ENCODE peak calls at places on chromosome 10, in six cellular contexts. X is PC-9, S is SK-N-SH, M is PC-3, H is HCT116, Z is GM23338. C is an unnamed sample.

GRCh38 chr10:47309403-47310089 is 9.5 kb downstream of the GDF10 start:
- DNase-seq in X (no peak), S (peak; percentile 58), M (peak; percentile 9), H (no peak), Z (peak; percentile 74), C (no peak)

GRCh38 chr10:107859065-107859464 is 694.6 kb upstream of the SORCS1 start:
- DNase-seq in X (no peak), S (no peak), M (no peak), H (no peak), Z (no peak), C (no peak)

GRCh38 chr10:123840714-123841113 is 50.9 kb downstream of the CPXM2 start:
- DNase-seq in X (no peak), S (no peak), M (no peak), H (no peak), Z (no peak), C (no peak)

GRCh38 chr10:47020491-47020890 is 109.3 kb downstream of the PTPN20 start:
- DNase-seq in X (no peak), S (no peak), M (no peak), H (no peak), Z (no peak), C (no peak)

GRCh38 chr10:92830478-92831389 is 17.6 kb upstream of the EXOC6 start:
- DNase-seq in X (no peak), S (no peak), M (no peak), H (no peak), Z (no peak), C (peak; percentile 74)

GRCh38 chr10:129761981-129762956 is 201.8 kb downstream of the EBF3 start:
- DNase-seq in X (no peak), S (no peak), M (no peak), H (no peak), Z (no peak), C (no peak)

GRCh38 chr10:22476601-22477364 is 131.5 kb downstream of the SPAG6 start:
- DNase-seq in X (no peak), S (no peak), M (no peak), H (no peak), Z (peak; percentile 64), C (no peak)

GRCh38 chr10:97534746-97535367 is 36.1 kb downstream of the UBTD1 start:
- DNase-seq in X (no peak), S (peak; percentile 62), M (peak; percentile 42), H (no peak), Z (peak; percentile 84), C (peak; percentile 68)

GRCh38 chr10:97196213-97197029 is 10.7 kb upstream of the SLIT1 start:
- DNase-seq in X (peak; percentile 15), S (peak; percentile 90), M (peak; percentile 66), H (peak; percentile 45), Z (peak; percentile 98), C (peak; percentile 81)

GRCh38 chr10:119030421-119031250 is 1.1 kb downstream of the NANOS1 start:
- DNase-seq in X (peak; percentile 34), S (peak; percentile 77), M (peak; percentile 52), H (peak; percentile 64), Z (peak; percentile 79), C (peak; percentile 91)

GRCh38 chr10:19983880-19984279 is 167.6 kb downstream of the PLXDC2 start:
- DNase-seq in X (no peak), S (no peak), M (no peak), H (no peak), Z (no peak), C (no peak)

GRCh38 chr10:19302117-19302516 is 253.5 kb downstream of the MALRD1 start:
- DNase-seq in X (no peak), S (no peak), M (peak; percentile 91), H (no peak), Z (no peak), C (no peak)

GRCh38 chr10:50629495-50630122 is 5.9 kb upstream of the SGMS1 start:
- DNase-seq in X (no peak), S (no peak), M (no peak), H (no peak), Z (peak; percentile 57), C (no peak)

GRCh38 chr10:92689663-92690210 is at the start of gene HHEX:
- DNase-seq in X (peak; percentile 61), S (peak; percentile 87), M (peak; percentile 78), H (peak; percentile 37), Z (no peak), C (peak; percentile 86)

GRCh38 chr10:77889277-77889903 is 37.2 kb downstream of the DLG5 start:
- DNase-seq in X (peak; percentile 93), S (no peak), M (peak; percentile 100), H (peak; percentile 80), Z (peak; percentile 87), C (no peak)

GRCh38 chr10:105075031-105075430 is 433.9 kb downstream of the SORCS3 start:
- DNase-seq in X (no peak), S (no peak), M (no peak), H (no peak), Z (no peak), C (no peak)

GRCh38 chr10:96236090-96236478 is 35.3 kb downstream of the BLNK start:
- DNase-seq in X (no peak), S (no peak), M (no peak), H (no peak), Z (no peak), C (no peak)

GRCh38 chr10:32446701-32447406 is 914 bp downstream of the CCDC7 start:
- DNase-seq in X (no peak), S (peak; percentile 35), M (no peak), H (peak; percentile 1), Z (peak; percentile 27), C (peak; percentile 72)

GRCh38 chr10:78367012-78367411 is 333.3 kb downstream of the RPS24 start:
- DNase-seq in X (no peak), S (no peak), M (no peak), H (no peak), Z (no peak), C (no peak)

GRCh38 chr10:95467162-95467599 is 94.0 kb downstream of the SORBS1 start:
- DNase-seq in X (no peak), S (peak; percentile 37), M (no peak), H (peak; percentile 37), Z (peak; percentile 89), C (no peak)

GRCh38 chr10:62813981-62814380 is 2.2 kb downstream of the EGR2 start:
- DNase-seq in X (no peak), S (no peak), M (no peak), H (no peak), Z (no peak), C (no peak)
- H3K27me3 ChIP-seq in X (no peaks in the 10 kb centered on the region), S (peaks cover 27% of the 10 kb centered on the region), M (no peaks in the 10 kb centered on the region), H (no peaks in the 10 kb centered on the region), Z (peaks cover 55% of the 10 kb centered on the region), C (no peaks in the 10 kb centered on the region)

DNA sequence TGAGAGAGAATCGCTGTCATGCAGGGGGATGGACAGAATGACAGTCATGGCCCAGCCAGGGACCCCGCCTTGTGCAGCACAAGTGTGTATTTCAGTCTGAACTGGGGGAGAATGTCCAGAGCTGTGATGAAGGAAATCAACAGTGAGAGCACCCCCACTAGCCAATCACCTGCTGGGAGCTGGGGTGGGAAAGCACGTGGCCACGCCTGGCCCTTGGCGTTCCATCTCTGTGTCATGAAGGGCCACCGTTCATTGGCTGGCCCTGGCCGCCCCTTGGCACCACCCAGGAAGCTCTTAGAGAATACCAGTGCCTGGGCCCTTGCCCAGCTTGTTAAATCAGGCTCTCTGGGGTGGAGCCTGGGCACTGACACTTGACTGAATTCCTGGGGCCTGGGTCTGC is 22.8 kb downstream of the GRID1 start:
- DNase-seq in X (no peak), S (no peak), M (no peak), H (no peak), Z (no peak), C (no peak)
- H3K9me2 ChIP-seq in X (no peaks in the 10 kb centered on the region), S (no peaks in the 10 kb centered on the region), M (no peaks in the 10 kb centered on the region), H (no peaks in the 10 kb centered on the region), Z (no peaks in the 10 kb centered on the region), C (no peaks in the 10 kb centered on the region)

GRCh38 chr10:75110006-75110632 is 1.3 kb upstream of the SAMD8 start:
- DNase-seq in X (no peak), S (no peak), M (no peak), H (no peak), Z (no peak), C (no peak)

GRCh38 chr10:75111367-75111905 is at the start of gene SAMD8:
- DNase-seq in X (peak; percentile 99), S (peak; percentile 99), M (peak; percentile 100), H (peak; percentile 86), Z (peak; percentile 98), C (peak; percentile 99)

GRCh38 chr10:75115137-75115536 is 3.7 kb downstream of the SAMD8 start:
- DNase-seq in X (no peak), S (no peak), M (no peak), H (no peak), Z (no peak), C (no peak)

GRCh38 chr10:75109459-75109778 is 2.0 kb upstream of the SAMD8 start:
- DNase-seq in X (no peak), S (no peak), M (no peak), H (no peak), Z (no peak), C (no peak)

DNA sequence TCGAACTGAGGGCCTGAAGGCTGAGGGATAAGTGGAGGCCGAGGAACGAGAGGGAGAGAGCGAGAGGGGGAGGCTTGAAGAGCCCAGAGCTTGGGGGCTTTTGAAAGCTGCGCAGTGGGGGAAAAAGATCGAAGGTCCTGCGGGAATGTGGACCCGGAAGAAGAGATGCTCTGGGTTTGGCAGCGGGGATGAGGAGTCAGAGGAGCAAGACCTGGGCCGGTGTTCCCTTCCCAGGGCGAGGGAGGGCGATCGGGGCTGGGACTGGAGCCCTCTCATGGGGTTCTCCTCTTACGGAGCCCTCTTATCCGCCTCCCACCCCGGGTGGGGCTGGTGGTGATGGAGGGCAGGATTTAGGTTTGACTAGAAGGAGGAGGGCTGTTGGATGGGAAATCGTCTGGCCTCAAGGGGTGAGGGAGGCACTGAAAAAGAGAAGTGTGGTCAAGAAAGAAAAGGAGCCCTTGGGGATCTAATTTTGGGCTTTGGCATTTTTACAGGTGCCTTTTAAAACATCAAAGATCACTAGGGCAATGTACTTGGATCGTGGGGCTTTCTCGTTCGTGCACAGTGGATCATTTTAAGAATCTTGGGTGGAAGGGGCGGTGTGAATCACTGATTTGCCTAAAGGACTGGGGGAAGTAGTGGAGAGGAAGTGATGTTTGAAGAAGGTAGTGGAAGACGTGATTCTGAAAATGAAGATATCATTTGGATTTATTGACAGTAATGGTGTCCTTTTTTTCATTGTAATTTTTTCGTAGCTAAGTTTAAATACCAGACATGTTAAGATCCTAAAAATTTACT is 649 bp downstream of the SAMD8 start:
- DNase-seq in X (peak; percentile 53), S (peak; percentile 77), M (peak; percentile 80), H (peak; percentile 1), Z (peak; percentile 76), C (peak; percentile 86)
- H3K4me1 ChIP-seq in X (peaks cover 35% of the 10 kb centered on the region), S (peaks cover 5% of the 10 kb centered on the region), M (peaks cover 31% of the 10 kb centered on the region), H (peaks cover 13% of the 10 kb centered on the region), Z (peaks cover 11% of the 10 kb centered on the region), C (peaks cover 30% of the 10 kb centered on the region)

GRCh38 chr10:75081379-75081778 is 30.1 kb upstream of the SAMD8 start:
- DNase-seq in X (no peak), S (no peak), M (no peak), H (no peak), Z (no peak), C (no peak)
- H3K27me3 ChIP-seq in X (no peaks in the 10 kb centered on the region), S (no peaks in the 10 kb centered on the region), M (no peaks in the 10 kb centered on the region), H (no peaks in the 10 kb centered on the region), Z (no peaks in the 10 kb centered on the region), C (no peaks in the 10 kb centered on the region)

C was measured in Karpas-422.